ENCODE peak calls at places on chromosomes 12 and 14, in four cellular contexts. G, T, L and F are unnamed samples.

GRCh38 chr14:76151398-76152332 is at the start of gene GPATCH2L:
- DNase-seq in G (peak; percentile 97), T (peak; percentile 96), L (peak; percentile 93), F (peak; percentile 98)

GRCh38 chr14:50598765-50599164 is 38.8 kb downstream of the ATL1 start:
- DNase-seq in G (no peak), T (no peak), L (no peak), F (no peak)

GRCh38 chr14:97311411-97311810 is 514.2 kb downstream of the VRK1 start:
- DNase-seq in G (no peak), T (no peak), L (no peak), F (no peak)

GRCh38 chr14:61642246-61642982 is 52.9 kb upstream of the HIF1A start:
- DNase-seq in G (no peak), T (no peak), L (no peak), F (no peak)

GRCh38 chr14:79017561-79017960 is 847.4 kb downstream of the NRXN3 start:
- DNase-seq in G (no peak), T (no peak), L (no peak), F (no peak)

GRCh38 chr12:113232787-113233585 is 11.7 kb downstream of the TPCN1 start:
- DNase-seq in G (peak; percentile 93), T (peak; percentile 25), L (no peak), F (peak; percentile 60)

GRCh38 chr14:93032301-93032929 is 83.3 kb downstream of the ITPK1 start:
- DNase-seq in G (peak; percentile 50), T (no peak), L (no peak), F (no peak)

GRCh38 chr14:75437201-75438143 is 9.7 kb downstream of the JDP2 start:
- DNase-seq in G (no peak), T (no peak), L (no peak), F (no peak)

GRCh38 chr14:90445011-90445410 is 48.2 kb downstream of the CALM1 start:
- DNase-seq in G (no peak), T (no peak), L (no peak), F (no peak)

GRCh38 chr12:26116829-26117228 is 8.0 kb downstream of the BHLHE41 start:
- DNase-seq in G (no peak), T (no peak), L (no peak), F (no peak)

GRCh38 chr12:65800928-65801327 is 23.4 kb upstream of the HMGA2 start:
- DNase-seq in G (no peak), T (no peak), L (no peak), F (no peak)

GRCh38 chr14:39431416-39432178 is 636 bp downstream of the FBXO33 start:
- DNase-seq in G (peak; percentile 43), T (peak; percentile 58), L (peak; percentile 30), F (peak; percentile 35)

GRCh38 chr12:79415296-79415695 is 275.5 kb downstream of the PAWR start:
- DNase-seq in G (no peak), T (no peak), L (no peak), F (no peak)

GRCh38 chr12:45182511-45182910 is 33.4 kb upstream of the ANO6 start:
- DNase-seq in G (no peak), T (no peak), L (no peak), F (no peak)

GRCh38 chr12:94618995-94619695 is 31.2 kb downstream of the TMCC3 start:
- DNase-seq in G (no peak), T (no peak), L (no peak), F (no peak)

GRCh38 chr12:77179515-77179914 is 114.1 kb upstream of the E2F7 start:
- DNase-seq in G (no peak), T (no peak), L (no peak), F (no peak)

DNA sequence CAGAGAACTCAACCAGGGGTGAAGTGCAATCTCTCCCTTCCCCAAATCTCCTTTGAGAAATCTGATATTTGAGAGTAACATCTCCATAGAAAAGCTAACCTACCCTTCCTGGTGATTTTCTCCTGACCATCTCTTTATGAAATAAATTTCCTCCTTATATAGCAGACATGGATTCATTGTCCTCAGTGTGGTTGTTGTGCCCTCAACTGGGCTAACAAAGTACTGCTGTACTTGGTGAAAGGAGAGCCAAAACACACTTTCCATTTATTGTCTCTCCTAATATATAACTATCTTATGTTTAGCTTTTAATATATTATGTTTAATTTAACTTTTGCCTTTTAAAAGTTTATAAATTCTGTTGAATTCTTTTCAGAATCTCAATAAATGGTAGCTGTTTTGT is 65.1 kb upstream of the SLCO1B1 start:
- DNase-seq in G (no peak), T (no peak), L (no peak), F (no peak)
- TF ChIP-seq CTCF in G (no peak), T (no peak), L (no peak), F (no peak)

GRCh38 chr12:989051-989450 is 2.0 kb upstream of the ERC1 start:
- DNase-seq in G (no peak), T (no peak), L (no peak), F (no peak)

GRCh38 chr12:991350-992278 is 591 bp downstream of the ERC1 start:
- DNase-seq in G (no peak), T (no peak), L (peak; percentile 52), F (no peak)

GRCh38 chr12:989751-990278 is 1.2 kb upstream of the ERC1 start:
- DNase-seq in G (no peak), T (no peak), L (peak; percentile 29), F (no peak)

GRCh38 chr12:990308-990648 is 745 bp upstream of the ERC1 start:
- DNase-seq in G (peak; percentile 63), T (peak; percentile 72), L (peak; percentile 67), F (peak; percentile 51)

GRCh38 chr12:990649-991349 is at the start of gene ERC1:
- DNase-seq in G (peak; percentile 82), T (peak; percentile 91), L (peak; percentile 89), F (peak; percentile 95)
- TF ChIP-seq CTCF in G (no peak), T (no peak), L (peak; percentile 22), F (no peak)

GRCh38 chr12:110574044-110574443 is 9.1 kb downstream of the PPTC7 start:
- DNase-seq in G (no peak), T (no peak), L (no peak), F (no peak)

GRCh38 chr12:110576504-110576903 is 6.6 kb downstream of the PPTC7 start:
- DNase-seq in G (no peak), T (no peak), L (no peak), F (no peak)

GRCh38 chr12:110577717-110578521 is 5.2 kb downstream of the PPTC7 start:
- DNase-seq in G (no peak), T (no peak), L (no peak), F (peak; percentile 62)

GRCh38 chr12:110578522-110579238 is 4.4 kb downstream of the PPTC7 start:
- DNase-seq in G (no peak), T (no peak), L (no peak), F (no peak)

GRCh38 chr12:110575326-110575725 is 7.8 kb downstream of the PPTC7 start:
- DNase-seq in G (no peak), T (no peak), L (no peak), F (no peak)
- TF ChIP-seq CTCF in G (no peak), T (no peak), L (no peak), F (no peak)

GRCh38 chr12:51417826-51418225 is 6.8 kb upstream of the SLC4A8 start:
- DNase-seq in G (no peak), T (no peak), L (no peak), F (no peak)

GRCh38 chr12:51421266-51421884 is 3.3 kb upstream of the SLC4A8 start:
- DNase-seq in G (no peak), T (peak; percentile 56), L (no peak), F (peak; percentile 65)

GRCh38 chr12:51415931-51416330 is 8.7 kb upstream of the SLC4A8 start:
- DNase-seq in G (no peak), T (no peak), L (no peak), F (no peak)

GRCh38 chr12:51424094-51424661 is 453 bp upstream of the SLC4A8 start:
- DNase-seq in G (no peak), T (no peak), L (no peak), F (no peak)

GRCh38 chr12:51419473-51420228 is 5.0 kb upstream of the SLC4A8 start:
- DNase-seq in G (no peak), T (no peak), L (no peak), F (no peak)
- TF ChIP-seq CTCF in G (no peak), T (no peak), L (no peak), F (no peak)

GRCh38 chr14:23481362-23481970 is 12.0 kb downstream of the NGDN start:
- DNase-seq in G (no peak), T (no peak), L (no peak), F (no peak)

GRCh38 chr14:23483216-23483854 is 13.8 kb downstream of the NGDN start:
- DNase-seq in G (no peak), T (no peak), L (no peak), F (peak; percentile 34)

GRCh38 chr14:23485311-23485710 is 15.8 kb downstream of the NGDN start:
- DNase-seq in G (no peak), T (no peak), L (no peak), F (no peak)

GRCh38 chr14:23482814-23483128 is 13.3 kb downstream of the NGDN start:
- DNase-seq in G (no peak), T (no peak), L (no peak), F (no peak)

GRCh38 chr14:23481992-23482813 is 12.7 kb downstream of the NGDN start:
- DNase-seq in G (no peak), T (no peak), L (no peak), F (no peak)
- TF ChIP-seq CTCF in G (no peak), T (no peak), L (no peak), F (no peak)

GRCh38 chr12:70719672-70720420 is 82.6 kb upstream of the PTPRB start:
- DNase-seq in G (no peak), T (no peak), L (no peak), F (peak; percentile 36)
- TF ChIP-seq CTCF in G (peak; percentile 74), T (no peak), L (peak; percentile 58), F (peak; percentile 66)

GRCh38 chr12:60489071-60489470 is 893.2 kb downstream of the SLC16A7 start:
- DNase-seq in G (no peak), T (no peak), L (no peak), F (no peak)
- TF ChIP-seq CTCF in G (no peak), T (no peak), L (no peak), F (no peak)

DNA sequence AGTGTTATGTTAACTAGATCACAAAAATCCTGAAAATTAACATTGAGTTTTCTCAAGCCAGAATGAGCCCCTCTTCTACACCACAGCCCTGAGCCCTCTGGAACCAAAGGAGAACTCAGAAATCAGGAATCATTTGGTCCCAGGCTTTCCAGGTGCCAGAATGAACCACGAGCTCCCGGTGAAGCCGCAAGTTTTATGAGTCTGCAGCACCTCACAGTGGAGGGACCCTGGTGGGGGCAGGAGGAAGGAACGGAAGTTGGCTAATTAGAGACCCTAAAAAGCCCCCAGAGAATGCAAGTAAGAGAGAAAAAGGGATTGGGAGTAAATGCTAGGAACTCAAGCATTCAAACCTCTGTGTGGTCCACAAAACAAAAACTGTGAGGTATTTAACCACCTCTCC is 52.9 kb upstream of the BCL2L14 start:
- DNase-seq in G (no peak), T (no peak), L (no peak), F (no peak)
- TF ChIP-seq CTCF in G (no peak), T (no peak), L (no peak), F (no peak)